ENCODE peak calls at places on chromosomes 5 and 9, in four cellular contexts. D is astrocyte of the cerebellum, X is mesothelial cell of epicardium, Y is MCF 10A. H is an unnamed sample.

GRCh38 chr5:138657360-138657759 is 82.2 kb upstream of the HSPA9 start:
- DNase-seq in X (no peak), Y (no peak), D (no peak), H (no peak)

GRCh38 chr9:125525846-125526619 is 181.0 kb downstream of the MAPKAP1 start:
- DNase-seq in Y (no peak), X (no peak), D (no peak), H (no peak)

GRCh38 chr9:4066120-4066519 is 233.7 kb downstream of the GLIS3 start:
- DNase-seq in D (no peak), X (no peak), Y (no peak), H (no peak)

GRCh38 chr5:120251898-120252297 is 212.2 kb upstream of the PRR16 start:
- DNase-seq in D (no peak), Y (no peak), X (no peak), H (no peak)

GRCh38 chr9:70924380-70924779 is 197.0 kb downstream of the TRPM3 start:
- DNase-seq in D (peak; percentile 87), X (no peak), Y (peak; percentile 70), H (no peak)

GRCh38 chr5:9380108-9380507 is 165.8 kb downstream of the SEMA5A start:
- DNase-seq in Y (peak; percentile 92), D (no peak), X (no peak), H (no peak)

GRCh38 chr9:112546149-112547012 is 59.8 kb downstream of the KIAA1958 start:
- DNase-seq in D (peak; percentile 54), Y (no peak), X (no peak), H (no peak)

GRCh38 chr9:136694163-136694864 is 7.1 kb upstream of the AGPAT2 start:
- DNase-seq in X (no peak), D (no peak), Y (peak; percentile 62), H (peak; percentile 40)

GRCh38 chr9:79858509-79858908 is 286.7 kb downstream of the TLE4 start:
- DNase-seq in D (no peak), Y (peak; percentile 42), X (no peak), H (no peak)

GRCh38 chr9:1096155-1096964 is 46.2 kb downstream of the DMRT2 start:
- DNase-seq in D (no peak), Y (no peak), X (no peak), H (no peak)

GRCh38 chr5:146751781-146752401 is 126.7 kb downstream of the PPP2R2B start:
- DNase-seq in Y (no peak), D (no peak), X (no peak), H (no peak)

GRCh38 chr5:134582281-134582680 is 50.3 kb downstream of the SAR1B start:
- DNase-seq in D (no peak), Y (no peak), X (no peak), H (peak; percentile 23)

GRCh38 chr5:55327281-55327680 is 19.5 kb downstream of the MTREX start:
- DNase-seq in D (no peak), X (no peak), Y (no peak), H (no peak)

GRCh38 chr9:16266648-16267276 is 603.7 kb downstream of the BNC2 start:
- DNase-seq in D (no peak), Y (peak; percentile 34), X (no peak), H (no peak)

GRCh38 chr9:115396071-115396529 is 278.1 kb upstream of the TNC start:
- DNase-seq in D (no peak), Y (no peak), X (no peak), H (no peak)

GRCh38 chr9:124513374-124513994 is 6.3 kb upstream of the NR5A1 start:
- DNase-seq in D (no peak), X (no peak), Y (no peak), H (no peak)
- TF ChIP-seq CTCF in D (no peak), X (no peak), Y (no peak), H (no peak)

GRCh38 chr9:130713286-130713975 is 19.9 kb downstream of the EXOSC2 start:
- DNase-seq in Y (no peak), X (no peak), D (no peak), H (peak; percentile 28)
- TF ChIP-seq CTCF in Y (no peak), X (no peak), D (no peak), H (no peak)

DNA sequence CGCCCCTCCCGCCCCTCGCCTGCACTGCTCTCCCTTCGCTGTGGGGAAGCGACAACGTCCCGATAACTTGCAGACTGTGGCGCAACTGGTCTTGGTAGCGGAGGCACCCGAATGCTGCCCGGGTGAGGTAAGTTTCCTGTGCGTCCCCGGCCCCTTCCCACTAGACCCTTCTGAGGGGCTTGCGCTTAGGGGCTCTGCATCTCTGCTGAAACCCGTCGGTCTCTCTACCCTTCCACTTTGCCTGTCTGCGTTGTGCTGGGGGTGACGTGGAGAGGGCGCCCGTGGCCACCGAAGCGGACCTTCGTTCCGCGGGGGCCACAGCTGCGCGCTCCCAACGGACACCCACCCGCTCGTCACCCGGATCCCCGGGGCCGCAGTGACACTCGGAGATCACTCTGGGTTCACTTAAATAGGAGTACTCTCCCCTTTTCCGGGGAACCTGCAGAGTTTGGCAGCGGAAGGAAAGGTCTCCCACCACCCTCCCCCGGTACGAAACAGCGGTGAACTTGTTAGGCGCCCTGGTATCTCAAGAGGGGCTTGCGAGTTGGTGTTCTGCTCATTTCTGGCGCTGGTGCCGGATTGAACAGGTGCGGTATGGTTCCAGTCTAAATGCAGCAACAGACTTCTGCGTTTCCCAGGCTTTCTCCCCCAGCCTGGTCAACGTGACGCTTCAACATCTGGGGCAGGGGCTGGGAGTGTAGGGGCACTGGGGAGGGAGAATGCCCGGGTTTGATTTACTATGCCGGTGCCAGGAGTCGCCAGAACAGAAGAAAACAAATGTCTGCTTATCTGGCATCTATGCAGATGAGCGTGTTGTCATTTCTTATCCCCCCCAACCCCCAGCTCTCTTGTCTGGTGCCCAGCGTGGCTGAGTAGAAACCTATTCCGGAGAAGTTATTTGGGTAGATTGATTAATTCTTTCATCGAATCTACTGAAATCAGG is 867 bp downstream of the PIP5K1B start:
- DNase-seq in D (no peak), X (peak; percentile 47), Y (no peak), H (peak; percentile 35)
- TF ChIP-seq CTCF in D (no peak), X (no peak), Y (no peak), H (no peak)

GRCh38 chr5:57340681-57341080 is 141.9 kb downstream of the ACTBL2 start:
- DNase-seq in D (no peak), Y (no peak), X (no peak), H (no peak)

GRCh38 chr5:57338849-57339340 is 143.7 kb downstream of the ACTBL2 start:
- DNase-seq in D (no peak), Y (no peak), X (no peak), H (no peak)

GRCh38 chr5:57335092-57335491 is 147.5 kb downstream of the ACTBL2 start:
- DNase-seq in Y (no peak), D (no peak), X (no peak), H (no peak)

GRCh38 chr5:57341380-57341979 is 141.1 kb downstream of the ACTBL2 start:
- DNase-seq in D (no peak), Y (no peak), X (no peak), H (no peak)

GRCh38 chr5:57338068-57338848 is 144.4 kb downstream of the ACTBL2 start:
- DNase-seq in Y (peak; percentile 58), D (no peak), X (no peak), H (no peak)
- TF ChIP-seq CTCF in Y (peak; percentile 47), D (peak; percentile 33), X (no peak), H (no peak)

GRCh38 chr9:134170525-134171315 is 6.4 kb upstream of the RNU6ATAC start:
- DNase-seq in D (no peak), Y (no peak), X (no peak), H (no peak)

GRCh38 chr9:134169724-134170401 is 5.5 kb upstream of the RNU6ATAC start:
- DNase-seq in X (no peak), D (no peak), Y (no peak), H (peak; percentile 81)

GRCh38 chr9:134167530-134167931 is 3.2 kb upstream of the RNU6ATAC start:
- DNase-seq in D (no peak), Y (peak; percentile 71), X (no peak), H (no peak)

GRCh38 chr9:134169166-134169565 is 4.8 kb upstream of the RNU6ATAC start:
- DNase-seq in Y (no peak), D (no peak), X (no peak), H (no peak)

GRCh38 chr9:134168731-134169130 is 4.4 kb upstream of the RNU6ATAC start:
- DNase-seq in Y (no peak), D (peak; percentile 16), X (no peak), H (no peak)
- TF ChIP-seq CTCF in Y (peak; percentile 27), D (peak; percentile 32), X (peak; percentile 21), H (no peak)

GRCh38 chr9:33375238-33375840 is 27.0 kb downstream of the AQP7 start:
- DNase-seq in X (no peak), D (no peak), Y (no peak), H (no peak)
- TF ChIP-seq CTCF in X (peak; percentile 58), D (no peak), Y (no peak), H (no peak)